ENCODE peak calls at places on chromosome 13, in five cellular contexts. One of them, this sample, is unnamed.

GRCh38 chr13:113207890-113208423 is 512 bp downstream of the PCID2 start:
- DNase-seq in neural progenitor cell: peak
- DNase-seq in CD8-positive, alpha-beta T cell: no peak
- DNase-seq in PC-3: peak
- DNase-seq in A549: no peak
- DNase-seq in this sample: no peak

GRCh38 chr13:57629821-57630235 is 1.7 kb upstream of the PCDH17 start:
- DNase-seq in neural progenitor cell: peak
- DNase-seq in CD8-positive, alpha-beta T cell: peak
- DNase-seq in PC-3: peak
- DNase-seq in A549: no peak
- DNase-seq in this sample: peak

GRCh38 chr13:100633461-100633860 is 41.1 kb downstream of the TMTC4 start:
- DNase-seq in neural progenitor cell: no peak
- DNase-seq in CD8-positive, alpha-beta T cell: no peak
- DNase-seq in PC-3: peak
- DNase-seq in A549: no peak
- DNase-seq in this sample: no peak

GRCh38 chr13:90680826-90681225 is 666.7 kb upstream of the MIR17HG start:
- DNase-seq in neural progenitor cell: no peak
- DNase-seq in CD8-positive, alpha-beta T cell: no peak
- DNase-seq in PC-3: no peak
- DNase-seq in A549: no peak
- DNase-seq in this sample: no peak

GRCh38 chr13:44331446-44331845 is 42.2 kb upstream of the SERP2 start:
- DNase-seq in neural progenitor cell: no peak
- DNase-seq in CD8-positive, alpha-beta T cell: no peak
- DNase-seq in PC-3: no peak
- DNase-seq in A549: no peak
- DNase-seq in this sample: no peak

GRCh38 chr13:29684441-29684840 is 89.0 kb upstream of the SLC7A1 start:
- DNase-seq in neural progenitor cell: no peak
- DNase-seq in CD8-positive, alpha-beta T cell: no peak
- DNase-seq in PC-3: no peak
- DNase-seq in A549: no peak
- DNase-seq in this sample: no peak

GRCh38 chr13:85148009-85148408 is 651.2 kb downstream of the SLITRK6 start:
- DNase-seq in neural progenitor cell: peak
- DNase-seq in CD8-positive, alpha-beta T cell: no peak
- DNase-seq in PC-3: no peak
- DNase-seq in A549: no peak
- DNase-seq in this sample: no peak

GRCh38 chr13:33207616-33207964 is 78.0 kb downstream of the STARD13 start:
- DNase-seq in neural progenitor cell: no peak
- DNase-seq in CD8-positive, alpha-beta T cell: no peak
- DNase-seq in PC-3: no peak
- DNase-seq in A549: no peak
- DNase-seq in this sample: no peak

GRCh38 chr13:87498681-87499080 is 172.5 kb upstream of the SLITRK5 start:
- DNase-seq in neural progenitor cell: peak
- DNase-seq in CD8-positive, alpha-beta T cell: no peak
- DNase-seq in PC-3: peak
- DNase-seq in A549: no peak
- DNase-seq in this sample: no peak

GRCh38 chr13:90717451-90717936 is 630.0 kb upstream of the MIR17HG start:
- DNase-seq in neural progenitor cell: peak
- DNase-seq in CD8-positive, alpha-beta T cell: no peak
- DNase-seq in PC-3: peak
- DNase-seq in A549: no peak
- DNase-seq in this sample: no peak

GRCh38 chr13:96020155-96020575 is 33.0 kb downstream of the UGGT2 start:
- DNase-seq in neural progenitor cell: peak
- DNase-seq in CD8-positive, alpha-beta T cell: no peak
- DNase-seq in PC-3: peak
- DNase-seq in A549: peak
- DNase-seq in this sample: no peak

GRCh38 chr13:38667526-38668094 is 19.3 kb upstream of the FREM2 start:
- DNase-seq in neural progenitor cell: no peak
- DNase-seq in CD8-positive, alpha-beta T cell: no peak
- DNase-seq in PC-3: no peak
- DNase-seq in A549: no peak
- DNase-seq in this sample: no peak

GRCh38 chr13:38582133-38582532 is 104.7 kb upstream of the FREM2 start:
- DNase-seq in neural progenitor cell: peak
- DNase-seq in CD8-positive, alpha-beta T cell: no peak
- DNase-seq in PC-3: peak
- DNase-seq in A549: peak
- DNase-seq in this sample: no peak

DNA sequence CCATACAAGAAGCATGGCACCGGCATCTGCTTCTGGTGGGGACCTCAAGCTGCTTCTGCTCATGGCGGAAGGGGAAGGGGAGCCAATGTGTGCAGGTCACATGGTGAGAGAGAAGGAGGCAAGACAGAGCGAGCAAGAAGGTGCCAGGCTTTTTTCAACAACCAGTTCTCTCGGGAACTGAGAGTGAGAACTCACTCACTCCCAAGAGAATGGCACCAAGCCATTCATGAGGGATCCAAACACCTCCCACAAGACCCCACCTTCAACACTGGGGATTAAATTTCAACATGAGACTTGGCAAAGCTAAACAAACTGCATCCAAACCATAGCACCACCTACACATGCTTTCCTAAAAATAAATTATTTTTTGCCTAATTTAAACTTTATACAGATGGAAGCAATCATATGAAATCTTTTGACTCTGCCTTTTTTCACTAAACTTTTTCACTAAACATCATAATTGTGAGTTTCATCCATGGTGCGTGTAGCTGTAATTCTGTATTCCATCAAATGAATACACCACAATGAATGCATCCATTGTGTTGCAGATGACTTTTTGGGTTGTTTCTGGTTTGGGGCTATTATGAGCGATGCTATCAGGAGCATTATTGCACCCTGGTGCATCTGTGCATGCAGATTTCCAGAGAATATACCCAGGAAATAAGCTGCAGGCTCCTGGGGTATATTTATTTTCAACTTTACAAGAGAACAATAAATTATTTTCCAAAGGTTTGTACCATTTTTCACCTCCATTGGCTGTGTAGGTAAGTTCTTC is 14.6 kb upstream of the IPO5 start:
- DNase-seq in neural progenitor cell: no peak
- DNase-seq in CD8-positive, alpha-beta T cell: no peak
- DNase-seq in PC-3: no peak
- DNase-seq in A549: no peak
- DNase-seq in this sample: no peak
- TF ChIP-seq CTCF in neural progenitor cell: no peak
- TF ChIP-seq CTCF in CD8-positive, alpha-beta T cell: no peak
- TF ChIP-seq CTCF in PC-3: no peak
- TF ChIP-seq CTCF in A549: no peak
- TF ChIP-seq CTCF in this sample: no peak

GRCh38 chr13:48829536-48829935 is 146.2 kb upstream of the FNDC3A start:
- DNase-seq in neural progenitor cell: no peak
- DNase-seq in CD8-positive, alpha-beta T cell: no peak
- DNase-seq in PC-3: no peak
- DNase-seq in A549: no peak
- DNase-seq in this sample: no peak
- H3K4me3 ChIP-seq in neural progenitor cell: no peak
- H3K4me3 ChIP-seq in CD8-positive, alpha-beta T cell: no peak
- H3K4me3 ChIP-seq in PC-3: no peak
- H3K4me3 ChIP-seq in A549: no peak
- H3K4me3 ChIP-seq in this sample: no peak

GRCh38 chr13:98496239-98496668 is 80.7 kb downstream of the STK24 start:
- DNase-seq in neural progenitor cell: no peak
- DNase-seq in CD8-positive, alpha-beta T cell: no peak
- DNase-seq in PC-3: no peak
- DNase-seq in A549: no peak
- DNase-seq in this sample: no peak
- H3K27ac ChIP-seq in neural progenitor cell: peak
- H3K27ac ChIP-seq in CD8-positive, alpha-beta T cell: no peak
- H3K27ac ChIP-seq in PC-3: no peak
- H3K27ac ChIP-seq in A549: peak
- H3K27ac ChIP-seq in this sample: no peak

GRCh38 chr13:93922063-93922462 is 557.4 kb downstream of the DCT start:
- DNase-seq in neural progenitor cell: no peak
- DNase-seq in CD8-positive, alpha-beta T cell: no peak
- DNase-seq in PC-3: peak
- DNase-seq in A549: no peak
- DNase-seq in this sample: no peak
- TF ChIP-seq CTCF in neural progenitor cell: no peak
- TF ChIP-seq CTCF in CD8-positive, alpha-beta T cell: no peak
- TF ChIP-seq CTCF in PC-3: peak
- TF ChIP-seq CTCF in A549: no peak
- TF ChIP-seq CTCF in this sample: no peak